ENCODE peak calls at places on chromosomes 3 and 15, in six cellular contexts. O is heart left ventricle, T is uterus, C is IMR-90, Z is HCT116, X is breast epithelium. W is an unnamed sample.

GRCh38 chr3:11764931-11765363 is 81.7 kb downstream of the TAMM41 start:
- DNase-seq in O (no peak), T (no peak), C (peak; percentile 84), Z (peak; percentile 64), X (no peak), W (no peak)

GRCh38 chr3:157065201-157065600 is 94.7 kb downstream of the CCNL1 start:
- DNase-seq in O (no peak), T (no peak), C (no peak), Z (no peak), X (no peak), W (no peak)

GRCh38 chr3:100471436-100471835 is 21.0 kb upstream of the TMEM45A start:
- DNase-seq in O (no peak), T (no peak), C (no peak), Z (no peak), X (no peak), W (no peak)

GRCh38 chr3:39263576-39263975 is 16.3 kb downstream of the CX3CR1 start:
- DNase-seq in O (no peak), T (no peak), C (no peak), Z (no peak), X (no peak), W (no peak)

GRCh38 chr3:317012-317411 is 120.4 kb downstream of the CHL1 start:
- DNase-seq in O (no peak), T (no peak), C (no peak), Z (no peak), X (no peak), W (no peak)

GRCh38 chr15:50750227-50750597 is 15.3 kb downstream of the SPPL2A start:
- DNase-seq in O (no peak), T (no peak), C (no peak), Z (no peak), X (no peak), W (no peak)

GRCh38 chr3:9399746-9400145 is 2.3 kb downstream of the SETD5 start:
- DNase-seq in O (peak; percentile 82), T (peak; percentile 75), C (peak; percentile 97), Z (peak; percentile 26), X (peak; percentile 66), W (peak; percentile 92)

GRCh38 chr15:96181873-96182301 is 148.6 kb upstream of the NR2F2 start:
- DNase-seq in O (peak; percentile 42), T (peak; percentile 87), C (peak; percentile 88), Z (no peak), X (peak; percentile 32), W (peak; percentile 28)

GRCh38 chr15:63848881-63849551 is 15.3 kb upstream of the HERC1 start:
- DNase-seq in O (no peak), T (no peak), C (no peak), Z (no peak), X (no peak), W (no peak)

GRCh38 chr3:24432989-24433388 is 61.7 kb downstream of the THRB start:
- DNase-seq in O (no peak), T (no peak), C (no peak), Z (no peak), X (no peak), W (no peak)

GRCh38 chr3:111338059-111338698 is 203.8 kb upstream of the CD96 start:
- DNase-seq in O (peak; percentile 25), T (no peak), C (peak; percentile 86), Z (peak; percentile 66), X (no peak), W (peak; percentile 86)

GRCh38 chr3:33174711-33175409 is 43.8 kb downstream of the SUSD5 start:
- DNase-seq in O (no peak), T (no peak), C (peak; percentile 10), Z (no peak), X (no peak), W (no peak)

GRCh38 chr3:115680802-115681345 is 57.6 kb downstream of the GAP43 start:
- DNase-seq in O (no peak), T (no peak), C (no peak), Z (no peak), X (no peak), W (no peak)

GRCh38 chr3:132210476-132211346 is 106.5 kb upstream of the ACP3 start:
- DNase-seq in O (no peak), T (no peak), C (no peak), Z (peak; percentile 39), X (no peak), W (peak; percentile 39)

GRCh38 chr3:15228147-15228546 is 22.1 kb downstream of the CAPN7 start:
- DNase-seq in O (no peak), T (no peak), C (no peak), Z (no peak), X (no peak), W (no peak)
- H3K36me3 ChIP-seq in O (peaks cover 100% of the 10 kb centered on the region), T (no peaks in the 10 kb centered on the region), C (peaks cover 16% of the 10 kb centered on the region), Z (peaks cover 33% of the 10 kb centered on the region), X (peaks cover 11% of the 10 kb centered on the region), W (no peaks in the 10 kb centered on the region)

GRCh38 chr3:196008929-196009328 is 73.0 kb downstream of the TFRC start:
- DNase-seq in O (no peak), T (no peak), C (no peak), Z (no peak), X (no peak), W (no peak)

GRCh38 chr3:196007744-196008143 is 74.1 kb downstream of the TFRC start:
- DNase-seq in O (no peak), T (no peak), C (no peak), Z (no peak), X (no peak), W (no peak)

GRCh38 chr3:196012481-196012880 is 69.4 kb downstream of the TFRC start:
- DNase-seq in O (no peak), T (no peak), C (no peak), Z (no peak), X (no peak), W (no peak)

GRCh38 chr3:196008387-196008786 is 73.5 kb downstream of the TFRC start:
- DNase-seq in O (no peak), T (no peak), C (no peak), Z (no peak), X (no peak), W (no peak)

DNA sequence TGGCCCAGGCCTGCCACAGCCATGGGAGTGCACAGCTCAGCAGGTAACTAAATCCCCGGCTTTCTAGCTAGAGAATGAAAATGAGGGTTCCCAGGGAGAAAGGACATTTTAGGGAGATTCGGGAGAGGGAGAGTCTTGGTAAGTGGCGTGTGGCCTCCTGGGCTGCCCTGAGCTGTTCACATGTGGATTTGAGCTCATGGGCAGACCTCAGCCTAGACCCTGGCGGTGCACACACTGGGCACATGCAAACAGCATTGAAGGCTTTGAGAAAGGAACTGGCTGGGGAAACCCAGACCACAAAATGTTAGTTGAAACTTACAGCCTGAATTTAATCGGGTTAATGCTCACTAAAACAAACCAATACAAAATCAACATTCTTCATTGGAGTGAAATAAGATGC is 72.4 kb downstream of the TFRC start:
- DNase-seq in O (no peak), T (no peak), C (no peak), Z (no peak), X (no peak), W (no peak)
- TF ChIP-seq POLR2A in O (no peak), T (no peak), C (no peak), Z (no peak), X (no peak), W (no peak)

GRCh38 chr15:26083457-26084350 is 220.6 kb upstream of the ATP10A start:
- DNase-seq in O (no peak), T (no peak), C (no peak), Z (no peak), X (no peak), W (no peak)
- H3K9me3 ChIP-seq in O (no peaks in the 10 kb centered on the region), T (no peaks in the 10 kb centered on the region), C (no peaks in the 10 kb centered on the region), Z (peaks cover 9% of the 10 kb centered on the region), X (no peaks in the 10 kb centered on the region), W (no peaks in the 10 kb centered on the region)

DNA sequence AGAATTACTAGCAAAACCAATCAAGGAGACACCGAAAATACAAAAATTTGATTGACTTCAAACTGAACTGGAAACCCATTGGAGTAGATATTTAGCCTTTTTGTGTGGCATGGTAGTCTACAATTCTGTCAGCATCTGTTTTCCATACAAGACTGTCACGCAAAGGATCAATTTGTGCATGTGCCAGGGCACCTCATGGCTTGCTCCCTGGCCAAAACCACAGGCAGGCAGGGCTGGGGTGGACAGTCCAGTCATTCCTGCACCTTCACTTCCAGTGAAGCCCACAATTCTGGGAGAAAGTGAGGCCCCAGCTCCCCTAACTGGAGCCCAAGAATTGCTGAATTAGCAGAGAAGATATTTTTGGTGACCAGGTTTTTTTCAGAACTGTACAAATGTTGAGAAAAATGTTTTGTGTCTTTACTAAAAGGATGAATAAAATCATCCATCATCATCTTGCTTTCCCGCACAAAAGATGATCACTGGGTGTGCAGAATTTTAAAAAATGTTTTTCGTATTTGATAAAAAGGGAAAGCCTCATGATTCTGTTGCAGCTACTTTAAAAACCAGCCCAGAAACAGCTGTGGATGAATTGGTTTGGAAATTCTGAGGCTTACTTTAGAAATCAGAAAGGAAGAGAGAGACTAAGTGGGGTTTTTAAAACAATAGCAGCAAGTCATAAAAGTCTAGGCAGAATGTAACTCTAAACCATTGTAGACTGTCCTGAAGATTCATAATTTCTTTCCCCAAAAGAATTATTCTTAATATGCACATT is 86.4 kb downstream of the PCCB start:
- DNase-seq in O (no peak), T (no peak), C (peak; percentile 32), Z (no peak), X (no peak), W (no peak)
- H3K36me3 ChIP-seq in O (peaks cover 90% of the 10 kb centered on the region), T (peaks cover 3% of the 10 kb centered on the region), C (peaks cover 20% of the 10 kb centered on the region), Z (no peaks in the 10 kb centered on the region), X (no peaks in the 10 kb centered on the region), W (no peaks in the 10 kb centered on the region)

DNA sequence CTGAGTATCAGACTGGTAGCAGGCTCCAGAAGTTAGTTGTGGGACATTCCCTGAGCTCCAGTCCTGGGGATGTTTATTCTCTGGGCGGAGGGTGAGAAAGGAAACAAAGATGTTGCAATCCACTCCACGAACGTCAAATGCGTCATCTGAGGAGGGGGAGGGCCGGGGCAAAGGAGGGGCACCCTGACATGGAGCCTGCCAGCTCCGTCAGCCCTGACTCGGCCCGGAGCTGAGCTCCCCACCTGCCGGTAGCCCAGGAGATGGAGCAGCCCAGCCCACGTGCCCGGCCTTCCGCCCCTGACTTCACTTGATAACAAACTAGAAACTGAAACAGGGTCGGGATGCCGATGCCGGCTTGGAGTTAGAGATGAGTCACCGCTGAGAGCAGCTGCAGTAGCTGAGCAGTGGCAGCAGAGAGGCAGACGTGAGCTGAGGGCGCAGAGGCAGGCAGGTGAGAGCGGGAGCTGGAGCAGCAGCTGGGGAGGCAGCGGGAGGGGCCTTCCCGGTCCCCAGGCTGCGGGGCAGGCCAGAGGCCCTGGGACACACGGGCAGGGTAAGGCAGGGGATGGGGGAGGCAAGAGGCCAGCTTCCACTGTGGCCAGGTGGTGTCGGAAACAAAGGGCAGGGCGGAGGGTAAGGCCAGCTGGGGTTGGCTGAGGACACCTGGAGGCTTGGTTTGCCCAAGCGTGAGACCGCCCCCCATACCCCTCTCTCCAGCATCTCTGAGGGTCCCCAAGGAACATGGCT is at the start of gene ISG20:
- DNase-seq in O (peak; percentile 88), T (peak; percentile 95), C (peak; percentile 99), Z (peak; percentile 86), X (peak; percentile 92), W (peak; percentile 89)
- TF ChIP-seq POLR2A in O (peak; percentile 53), T (peak; percentile 79), C (peak; percentile 94), Z (peak; percentile 27), X (peak; percentile 6), W (no peak)

GRCh38 chr3:104819333-104819732 is 547.4 kb upstream of the ALCAM start:
- DNase-seq in O (no peak), T (no peak), C (no peak), Z (no peak), X (no peak), W (no peak)

GRCh38 chr3:104825116-104825515 is 541.6 kb upstream of the ALCAM start:
- DNase-seq in O (no peak), T (no peak), C (peak; percentile 48), Z (no peak), X (no peak), W (no peak)

GRCh38 chr3:104816008-104816407 is 550.7 kb upstream of the ALCAM start:
- DNase-seq in O (no peak), T (no peak), C (no peak), Z (no peak), X (no peak), W (no peak)

GRCh38 chr3:104820959-104821358 is 545.8 kb upstream of the ALCAM start:
- DNase-seq in O (no peak), T (no peak), C (no peak), Z (no peak), X (no peak), W (no peak)
- H3K9me3 ChIP-seq in O (peaks cover 19% of the 10 kb centered on the region), T (no peaks in the 10 kb centered on the region), C (peaks cover 16% of the 10 kb centered on the region), Z (peaks cover 3% of the 10 kb centered on the region), X (peaks cover 17% of the 10 kb centered on the region), W (no peaks in the 10 kb centered on the region)

W was measured in testis.